ENCODE peak calls at places on chromosomes 1 and 21, in six cellular contexts. V is lung, U is left ventricle myocardium inferior, E is heart left ventricle, Z is left lung, F is body of pancreas. M is an unnamed sample.

GRCh38 chr1:22517936-22518335 is 45.4 kb upstream of the EPHA8 start:
- DNase-seq in F (no peak), Z (no peak), E (no peak), U (no peak), V (no peak), M (no peak)

GRCh38 chr1:1928231-1929101 is 9.4 kb upstream of the TMEM52 start:
- DNase-seq in V (no peak), U (no peak), F (peak), Z (peak), E (peak), M (no peak)

GRCh38 chr1:46065405-46065804 is 67.0 kb downstream of the PIK3R3 start:
- DNase-seq in E (no peak), F (no peak), Z (no peak), U (no peak), V (no peak), M (no peak)

GRCh38 chr1:53516181-53516580 is 57.0 kb downstream of the DMRTB1 start:
- DNase-seq in E (peak), U (no peak), F (no peak), Z (peak), V (no peak), M (no peak)

GRCh38 chr1:234724517-234725176 is 114.7 kb upstream of the IRF2BP2 start:
- DNase-seq in E (peak), V (peak), Z (peak), F (peak), U (peak), M (no peak)

GRCh38 chr1:221878134-221878533 is 136.2 kb upstream of the DUSP10 start:
- DNase-seq in E (no peak), Z (no peak), V (no peak), F (no peak), U (no peak), M (no peak)

GRCh38 chr1:36864182-36865079 is 169.9 kb downstream of the GRIK3 start:
- DNase-seq in E (no peak), U (no peak), Z (no peak), F (no peak), V (no peak), M (no peak)

GRCh38 chr1:39153684-39154083 is 50.8 kb upstream of the MACF1 start:
- DNase-seq in U (no peak), E (no peak), F (no peak), Z (no peak), V (no peak), M (no peak)

GRCh38 chr1:56576880-56577858 is 2.2 kb downstream of the PLPP3 start:
- DNase-seq in Z (no peak), U (no peak), F (peak), V (no peak), E (no peak), M (no peak)

GRCh38 chr1:24553931-24554330 is 2.0 kb upstream of the NCMAP start:
- DNase-seq in F (no peak), E (no peak), U (no peak), V (no peak), Z (no peak), M (no peak)

GRCh38 chr1:94050675-94051074 is 70.3 kb downstream of the ABCA4 start:
- DNase-seq in U (no peak), F (no peak), E (no peak), V (no peak), Z (no peak), M (no peak)

GRCh38 chr1:164263540-164263939 is 295.4 kb upstream of the PBX1 start:
- DNase-seq in E (no peak), V (no peak), Z (no peak), F (no peak), U (no peak), M (no peak)

GRCh38 chr1:88327391-88328267 is 356.4 kb upstream of the PKN2 start:
- DNase-seq in F (no peak), Z (no peak), E (no peak), U (no peak), V (no peak), M (peak)

GRCh38 chr1:220498188-220498587 is 29.7 kb upstream of the MARK1 start:
- DNase-seq in Z (no peak), U (no peak), F (no peak), E (no peak), V (no peak), M (no peak)

GRCh38 chr1:33137800-33138199 is 44.0 kb downstream of the TRIM62 start:
- DNase-seq in V (no peak), E (no peak), Z (no peak), U (peak), F (peak), M (no peak)

GRCh38 chr1:41109316-41110263 is 88.1 kb upstream of the SLFNL1 start:
- DNase-seq in V (peak), E (no peak), U (no peak), F (peak), Z (no peak), M (peak)

GRCh38 chr1:219518168-219518905 is 94.6 kb downstream of the ZC3H11B start:
- DNase-seq in U (no peak), V (no peak), F (no peak), E (no peak), Z (no peak), M (no peak)

GRCh38 chr21:26849428-26850115 is 4.4 kb upstream of the ADAMTS1 start:
- DNase-seq in F (no peak), U (no peak), Z (no peak), E (no peak), V (no peak), M (no peak)

GRCh38 chr1:178966312-178966711 is 59.4 kb upstream of the FAM20B start:
- DNase-seq in F (no peak), U (no peak), E (no peak), V (no peak), Z (no peak), M (no peak)

GRCh38 chr1:92653605-92654381 is 131.1 kb downstream of the EVI5 start:
- DNase-seq in Z (no peak), F (no peak), E (no peak), U (no peak), V (no peak), M (no peak)

GRCh38 chr1:167676916-167677848 is 44.6 kb upstream of the MPZL1 start:
- DNase-seq in E (no peak), F (no peak), V (no peak), U (no peak), Z (no peak), M (no peak)

GRCh38 chr1:1001057-1001630 is 1.2 kb upstream of the HES4 start:
- DNase-seq in U (no peak), V (no peak), E (peak), F (no peak), Z (peak), M (no peak)

GRCh38 chr1:169931795-169932195 is 38.1 kb upstream of the SCYL3 start:
- DNase-seq in E (no peak), Z (no peak), U (no peak), F (no peak), V (no peak), M (no peak)

GRCh38 chr1:197429372-197429771 is 161.3 kb downstream of the CRB1 start:
- DNase-seq in F (no peak), E (no peak), U (no peak), Z (peak), V (no peak), M (no peak)

GRCh38 chr1:109091196-109092193 is 931 bp downstream of the TMEM167B start:
- DNase-seq in F (no peak), E (no peak), V (no peak), U (no peak), Z (no peak), M (no peak)

GRCh38 chr1:19525607-19526545 is 40.5 kb upstream of the CAPZB start:
- DNase-seq in Z (no peak), V (no peak), F (no peak), U (no peak), E (no peak), M (no peak)

GRCh38 chr1:89953072-89953626 is 41.8 kb upstream of the ZNF326 start:
- DNase-seq in U (no peak), V (no peak), E (no peak), F (peak), Z (no peak), M (peak)

GRCh38 chr1:89950703-89951102 is 44.2 kb upstream of the ZNF326 start:
- DNase-seq in V (no peak), F (no peak), U (no peak), Z (no peak), E (no peak), M (no peak)

GRCh38 chr1:89954401-89954800 is 40.5 kb upstream of the ZNF326 start:
- DNase-seq in V (no peak), U (no peak), F (no peak), Z (no peak), E (no peak), M (no peak)

GRCh38 chr1:89953929-89954328 is 41.0 kb upstream of the ZNF326 start:
- DNase-seq in Z (no peak), V (no peak), F (no peak), U (no peak), E (no peak), M (no peak)

DNA sequence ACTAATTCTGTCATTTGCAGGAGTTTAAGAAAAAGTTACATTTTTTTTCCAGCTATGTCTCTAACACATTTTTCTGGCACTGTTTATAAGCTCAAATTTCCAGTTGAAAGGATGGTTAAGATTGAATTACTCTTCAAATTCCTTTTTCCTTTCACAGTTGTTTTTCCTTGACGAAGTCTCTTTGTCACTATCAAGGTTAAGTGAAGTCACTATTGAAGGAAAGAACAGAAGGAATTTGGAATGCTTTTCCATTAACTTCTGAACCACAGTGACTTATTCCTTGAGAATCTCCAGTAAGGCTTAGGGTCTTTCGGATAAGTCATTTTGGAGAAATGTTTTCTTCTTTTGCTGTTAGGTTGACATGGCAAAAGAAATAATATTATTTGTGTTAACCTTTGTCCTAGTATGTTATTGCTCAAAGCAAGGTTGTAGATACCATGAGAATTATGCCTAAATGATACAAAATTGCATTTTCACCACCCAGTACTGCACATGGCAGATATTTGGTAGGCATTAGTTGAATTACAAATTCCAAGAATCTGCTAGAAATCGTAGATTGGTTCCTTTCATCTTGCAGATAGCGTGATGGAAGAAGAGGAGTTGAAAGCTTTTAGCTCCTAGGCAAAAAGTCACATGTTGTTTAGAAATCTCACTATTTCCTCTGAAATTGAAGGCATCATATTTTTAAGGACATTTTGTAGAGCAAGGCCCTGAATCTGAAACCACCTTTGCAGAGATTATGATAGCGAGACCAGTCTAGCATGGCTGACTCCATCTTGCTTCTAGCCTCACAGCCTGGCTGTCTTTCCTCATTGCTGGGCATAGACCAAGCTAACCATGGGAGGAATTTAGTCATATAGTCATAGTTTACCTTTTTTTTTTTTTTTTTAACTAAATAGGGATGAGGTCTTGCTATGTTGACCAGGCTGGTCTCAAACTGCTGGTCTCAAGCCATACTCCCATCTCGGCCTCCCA is 42.6 kb upstream of the ZNF326 start:
- DNase-seq in Z (no peak), F (no peak), E (no peak), V (no peak), U (no peak), M (no peak)
- H3K27ac ChIP-seq in Z (no peak), F (no peak), E (no peak), V (no peak), U (no peak), M (peak)

DNA sequence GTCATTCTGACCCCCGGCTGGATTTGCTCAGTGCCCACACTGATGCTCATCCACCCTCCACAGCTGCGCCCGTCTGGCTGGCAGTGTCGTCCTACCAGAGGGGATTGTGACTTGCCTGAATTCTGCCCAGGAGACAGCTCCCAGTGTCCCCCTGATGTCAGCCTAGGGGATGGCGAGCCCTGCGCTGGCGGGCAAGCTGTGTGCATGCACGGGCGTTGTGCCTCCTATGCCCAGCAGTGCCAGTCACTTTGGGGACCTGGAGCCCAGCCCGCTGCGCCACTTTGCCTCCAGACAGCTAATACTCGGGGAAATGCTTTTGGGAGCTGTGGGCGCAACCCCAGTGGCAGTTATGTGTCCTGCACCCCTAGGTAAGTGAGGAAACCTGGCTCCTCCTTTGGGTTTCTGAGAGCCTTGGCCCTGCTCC is 5.7 kb upstream of the EFNA4 start:
- DNase-seq in V (no peak), U (no peak), F (no peak), E (no peak), Z (peak), M (no peak)
- TF ChIP-seq CTCF in V (no peak), U (peak), F (no peak), E (no peak), Z (no peak), M (peak)

DNA sequence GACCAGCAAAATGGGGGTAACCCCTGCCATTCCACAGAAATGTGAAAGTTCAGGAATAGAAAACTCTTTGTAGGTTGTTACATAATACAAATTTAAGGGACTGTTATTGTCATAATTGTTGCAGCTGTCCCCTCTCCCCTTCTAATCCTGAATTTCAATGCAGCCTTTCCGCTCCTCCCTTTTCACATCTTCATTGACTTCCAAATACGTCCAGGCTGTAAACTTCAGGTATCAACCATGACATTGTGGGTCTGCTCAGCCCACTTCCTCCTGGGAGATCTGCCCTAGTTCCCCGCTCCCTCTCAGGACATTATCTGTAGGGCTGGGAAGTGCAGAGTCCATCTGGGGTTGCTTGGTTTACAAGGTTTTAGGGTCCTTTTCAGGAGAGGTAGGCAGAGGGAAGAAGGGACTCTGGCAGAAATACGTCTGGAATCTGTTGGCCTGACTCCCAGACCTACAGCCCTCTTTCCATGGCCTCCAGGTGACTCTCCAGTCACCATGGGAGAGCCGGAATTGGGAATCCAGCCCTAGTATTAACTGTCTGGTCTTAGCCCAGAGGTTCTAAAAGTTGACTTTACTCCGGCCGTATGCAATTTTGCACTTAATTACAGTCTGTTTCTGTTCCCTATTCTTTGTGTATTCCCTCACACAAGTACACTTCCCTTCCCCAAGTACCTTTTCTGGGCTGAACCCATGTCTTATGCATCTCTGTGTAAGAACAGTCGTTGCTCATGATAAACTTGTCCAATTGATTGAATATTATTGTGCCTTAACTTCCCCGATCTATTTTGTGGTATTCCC is 4.7 kb upstream of the DENND2D start:
- DNase-seq in Z (no peak), E (no peak), U (no peak), V (no peak), F (no peak), M (no peak)
- H3K4me3 ChIP-seq in Z (peak), E (no peak), U (peak), V (no peak), F (no peak), M (no peak)

DNA sequence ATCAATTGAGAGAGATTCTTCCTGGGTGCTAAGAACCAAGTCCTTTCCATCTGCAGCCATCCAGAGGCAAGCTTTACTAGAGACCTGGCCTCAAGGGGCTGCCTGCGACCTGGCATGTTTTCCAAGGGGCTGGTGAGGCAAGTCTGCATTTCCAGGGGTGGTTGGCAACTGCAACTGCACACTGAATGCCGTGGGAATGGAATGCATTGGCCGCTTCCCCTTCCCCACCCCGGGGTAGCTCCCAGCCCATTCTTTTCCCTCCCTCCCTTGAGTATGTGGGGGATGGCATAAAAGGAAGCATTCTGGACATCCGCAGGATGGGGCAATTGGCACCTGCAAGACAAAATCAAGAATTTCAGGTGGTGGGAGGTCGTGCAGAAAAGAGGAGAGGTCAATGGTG is 155.1 kb downstream of the IGSF21 start:
- DNase-seq in V (no peak), E (no peak), F (no peak), U (no peak), Z (no peak), M (no peak)
- H3K27ac ChIP-seq in V (no peak), E (no peak), F (no peak), U (no peak), Z (no peak), M (no peak)

DNA sequence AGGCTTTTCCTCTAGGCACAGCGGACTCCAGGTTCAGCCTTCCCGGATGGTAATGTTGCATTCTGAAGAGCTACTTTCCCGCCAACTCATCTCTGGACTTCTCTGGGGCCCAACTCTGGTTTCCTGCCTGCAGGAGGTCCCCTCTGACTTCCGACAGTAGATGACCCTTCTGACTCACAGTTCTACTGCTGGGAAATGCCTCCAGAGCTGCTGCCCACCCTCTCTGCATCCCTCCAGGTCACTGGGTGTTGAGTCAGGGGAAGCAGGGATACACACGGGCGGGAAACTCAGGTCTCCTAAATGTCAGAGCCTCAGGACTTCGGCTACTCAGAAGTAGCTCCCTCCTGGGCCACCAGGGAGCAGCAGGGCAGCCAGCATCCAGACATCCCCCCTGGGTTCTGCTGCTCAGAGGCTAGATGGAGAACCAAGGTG is 2.1 kb upstream of the KIF21B start:
- DNase-seq in V (no peak), Z (no peak), F (no peak), E (no peak), U (no peak), M (no peak)
- TF ChIP-seq CTCF in V (no peak), Z (no peak), F (no peak), E (no peak), U (no peak), M (peak)

DNA sequence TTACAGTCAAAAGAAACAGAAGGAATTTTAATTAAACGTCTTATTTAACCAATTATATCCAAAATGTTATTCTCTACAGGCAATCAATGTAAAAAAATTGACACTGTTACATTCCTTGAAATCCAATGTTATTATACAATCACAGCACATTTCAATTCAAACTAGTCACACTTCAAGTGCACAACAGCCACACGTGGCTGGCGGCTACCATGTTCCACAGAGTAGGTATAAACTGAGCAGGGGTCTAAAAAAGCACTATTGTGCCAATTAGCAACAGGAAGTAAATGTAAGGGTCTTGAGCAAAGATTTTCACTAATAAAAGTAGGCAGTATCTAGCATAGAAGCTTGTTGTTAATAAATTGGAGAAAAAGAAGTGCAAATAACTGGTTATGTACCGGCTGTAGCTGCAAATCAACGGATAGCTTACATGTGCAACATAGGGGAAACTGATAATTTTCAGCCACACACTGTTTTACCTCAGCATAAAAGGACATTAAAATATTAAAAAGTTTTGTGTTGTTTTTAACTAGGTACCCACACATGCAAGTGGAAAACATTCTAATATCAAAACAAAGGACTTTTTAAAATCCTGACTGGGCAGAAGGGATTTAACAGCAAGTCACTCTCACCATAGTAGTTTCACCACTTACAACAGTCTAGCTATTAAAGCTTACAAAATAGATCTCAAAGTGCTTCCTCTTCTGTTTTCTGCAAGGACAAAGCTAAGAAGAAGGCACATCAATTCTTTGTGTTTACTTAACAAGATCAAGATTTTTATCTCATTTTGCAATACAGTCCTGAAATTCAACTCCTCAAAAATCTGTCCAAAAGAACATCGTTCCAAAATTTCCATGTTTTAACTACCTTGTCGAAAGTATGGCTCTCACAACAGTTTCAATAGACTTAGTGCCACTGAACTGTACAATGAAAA is 2.5 kb downstream of the CSDE1 start:
- DNase-seq in V (no peak), U (no peak), F (no peak), Z (no peak), E (no peak), M (no peak)
- H3K4me3 ChIP-seq in V (no peak), U (peak), F (no peak), Z (peak), E (peak), M (peak)

M was measured in AG04450.